ENCODE peak calls at places on chromosome 18, in five cellular contexts. D is RCC 7860, O is iPS DF 6.9, F is adrenal gland, W is K562. P is an unnamed sample.

GRCh38 chr18:12597775-12598174 is 60.1 kb downstream of the SPIRE1 start:
- DNase-seq in F (peak; percentile 63), W (no peak), O (no peak), D (peak; percentile 80), P (peak; percentile 71)

GRCh38 chr18:11147371-11147860 is 2.0 kb downstream of the PIEZO2 start:
- DNase-seq in O (no peak), W (no peak), D (no peak), F (no peak), P (no peak)

GRCh38 chr18:31042391-31043181 is at the start of gene DSC3:
- DNase-seq in F (no peak), D (no peak), O (no peak), W (no peak), P (no peak)

GRCh38 chr18:25830787-25831186 is 259.6 kb downstream of the SS18 start:
- DNase-seq in F (peak; percentile 88), O (no peak), W (no peak), D (peak; percentile 52), P (peak; percentile 41)

GRCh38 chr18:39414009-39414700 is 1848.6 kb upstream of the CELF4 start:
- DNase-seq in D (peak; percentile 38), O (no peak), W (no peak), F (no peak), P (peak; percentile 41)

GRCh38 chr18:26022585-26022984 is 67.8 kb downstream of the SS18 start:
- DNase-seq in O (no peak), D (no peak), W (no peak), F (no peak), P (no peak)

GRCh38 chr18:59961086-59961485 is 61.3 kb downstream of the PMAIP1 start:
- DNase-seq in W (no peak), D (no peak), O (no peak), F (no peak), P (no peak)

GRCh38 chr18:48832961-48833700 is 117.6 kb downstream of the SMAD7 start:
- DNase-seq in O (no peak), F (peak; percentile 68), D (peak; percentile 85), W (no peak), P (no peak)

GRCh38 chr18:52278191-52278590 is 61.8 kb upstream of the DCC start:
- DNase-seq in D (no peak), W (no peak), F (no peak), O (no peak), P (no peak)

GRCh38 chr18:31302991-31303390 is 15.0 kb upstream of the DSG1 start:
- DNase-seq in W (no peak), O (no peak), F (no peak), D (peak; percentile 16), P (no peak)

GRCh38 chr18:32274307-32274706 is 84.5 kb downstream of the MEP1B start:
- DNase-seq in D (no peak), W (no peak), O (no peak), F (no peak), P (no peak)

GRCh38 chr18:38025433-38026038 is 459.9 kb upstream of the CELF4 start:
- DNase-seq in O (no peak), D (peak; percentile 94), F (no peak), W (no peak), P (no peak)

GRCh38 chr18:40995529-40995928 is 959.5 kb upstream of the PIK3C3 start:
- DNase-seq in O (no peak), D (no peak), F (no peak), W (no peak), P (no peak)

GRCh38 chr18:67301592-67301991 is 214.9 kb downstream of the DSEL start:
- DNase-seq in O (no peak), D (no peak), W (no peak), F (no peak), P (no peak)

GRCh38 chr18:42113529-42114191 is 158.6 kb downstream of the PIK3C3 start:
- DNase-seq in F (no peak), O (no peak), D (no peak), W (no peak), P (peak; percentile 33)

GRCh38 chr18:67104700-67105284 is 411.7 kb downstream of the DSEL start:
- DNase-seq in F (peak; percentile 91), O (peak; percentile 47), D (peak; percentile 23), W (no peak), P (peak; percentile 48)

GRCh38 chr18:69444221-69444620 is 43.5 kb downstream of the DOK6 start:
- DNase-seq in D (no peak), O (no peak), F (no peak), W (no peak), P (no peak)

GRCh38 chr18:23071285-23071684 is 64.0 kb upstream of the CABLES1 start:
- DNase-seq in O (no peak), F (peak; percentile 67), D (peak; percentile 21), W (no peak), P (no peak)

GRCh38 chr18:13823707-13824395 is at the start of gene MC5R:
- DNase-seq in F (peak; percentile 71), D (no peak), W (peak; percentile 82), O (no peak), P (no peak)

GRCh38 chr18:45997689-45998088 is 30.6 kb upstream of the EPG5 start:
- DNase-seq in F (no peak), O (no peak), W (no peak), D (no peak), P (no peak)

GRCh38 chr18:9233771-9234440 is 97.3 kb downstream of the ANKRD12 start:
- DNase-seq in F (peak; percentile 46), D (no peak), W (no peak), O (peak; percentile 11), P (no peak)

GRCh38 chr18:50706199-50706598 is 113.6 kb downstream of the MRO start:
- DNase-seq in D (no peak), O (no peak), W (no peak), F (no peak), P (no peak)

GRCh38 chr18:29737190-29737589 is 1305.4 kb downstream of the DSC3 start:
- DNase-seq in W (no peak), F (no peak), O (no peak), D (no peak), P (no peak)

GRCh38 chr18:5431836-5432575 is 111.8 kb downstream of the EPB41L3 start:
- DNase-seq in F (no peak), O (no peak), D (no peak), W (no peak), P (no peak)

GRCh38 chr18:48767090-48767670 is 183.6 kb downstream of the SMAD7 start:
- DNase-seq in D (no peak), F (no peak), W (no peak), O (no peak), P (no peak)

P was measured in skeletal muscle cell.